ENCODE peak calls at places on chromosomes 2 and 18, in seven cellular contexts. One of them, this sample, is unnamed.

GRCh38 chr2:119218478-119219064 is 5.1 kb upstream of the STEAP3 start:
- DNase-seq in CD8-positive, alpha-beta memory T cell: no peak
- DNase-seq in NCI-H1105: peak
- DNase-seq in stimulated activated CD4-positive, alpha-beta T cell treated with anti-CD3 and anti-CD28 coated beads, TNF-alpha, amount 100 ng/mL, for 24 hours: no peak
- DNase-seq in activated CD8-positive, alpha-beta memory T cell treated with anti-CD3 and anti-CD28 coated beads for 24 hours: no peak
- DNase-seq in OCI-M1: peak
- DNase-seq in T-helper 2 cell: no peak
- DNase-seq in this sample: no peak

GRCh38 chr2:107235491-107236254 is 349.7 kb upstream of the ST6GAL2 start:
- DNase-seq in CD8-positive, alpha-beta memory T cell: no peak
- DNase-seq in NCI-H1105: no peak
- DNase-seq in stimulated activated CD4-positive, alpha-beta T cell treated with anti-CD3 and anti-CD28 coated beads, TNF-alpha, amount 100 ng/mL, for 24 hours: no peak
- DNase-seq in activated CD8-positive, alpha-beta memory T cell treated with anti-CD3 and anti-CD28 coated beads for 24 hours: no peak
- DNase-seq in OCI-M1: no peak
- DNase-seq in T-helper 2 cell: no peak
- DNase-seq in this sample: no peak

GRCh38 chr18:32669549-32670165 is 103.2 kb downstream of the KLHL14 start:
- DNase-seq in CD8-positive, alpha-beta memory T cell: no peak
- DNase-seq in NCI-H1105: no peak
- DNase-seq in stimulated activated CD4-positive, alpha-beta T cell treated with anti-CD3 and anti-CD28 coated beads, TNF-alpha, amount 100 ng/mL, for 24 hours: no peak
- DNase-seq in activated CD8-positive, alpha-beta memory T cell treated with anti-CD3 and anti-CD28 coated beads for 24 hours: no peak
- DNase-seq in OCI-M1: no peak
- DNase-seq in T-helper 2 cell: no peak
- DNase-seq in this sample: peak

GRCh38 chr18:24935008-24935407 is 417.0 kb downstream of the ZNF521 start:
- DNase-seq in CD8-positive, alpha-beta memory T cell: no peak
- DNase-seq in NCI-H1105: no peak
- DNase-seq in stimulated activated CD4-positive, alpha-beta T cell treated with anti-CD3 and anti-CD28 coated beads, TNF-alpha, amount 100 ng/mL, for 24 hours: no peak
- DNase-seq in activated CD8-positive, alpha-beta memory T cell treated with anti-CD3 and anti-CD28 coated beads for 24 hours: no peak
- DNase-seq in OCI-M1: no peak
- DNase-seq in T-helper 2 cell: no peak
- DNase-seq in this sample: no peak

GRCh38 chr2:40458271-40458794 is 6.4 kb upstream of the SLC8A1 start:
- DNase-seq in CD8-positive, alpha-beta memory T cell: no peak
- DNase-seq in NCI-H1105: peak
- DNase-seq in stimulated activated CD4-positive, alpha-beta T cell treated with anti-CD3 and anti-CD28 coated beads, TNF-alpha, amount 100 ng/mL, for 24 hours: no peak
- DNase-seq in activated CD8-positive, alpha-beta memory T cell treated with anti-CD3 and anti-CD28 coated beads for 24 hours: no peak
- DNase-seq in OCI-M1: peak
- DNase-seq in T-helper 2 cell: no peak
- DNase-seq in this sample: no peak

GRCh38 chr2:126915903-126916302 is 17.2 kb downstream of the TEX51 start:
- DNase-seq in CD8-positive, alpha-beta memory T cell: no peak
- DNase-seq in NCI-H1105: no peak
- DNase-seq in stimulated activated CD4-positive, alpha-beta T cell treated with anti-CD3 and anti-CD28 coated beads, TNF-alpha, amount 100 ng/mL, for 24 hours: no peak
- DNase-seq in activated CD8-positive, alpha-beta memory T cell treated with anti-CD3 and anti-CD28 coated beads for 24 hours: no peak
- DNase-seq in OCI-M1: no peak
- DNase-seq in T-helper 2 cell: no peak
- DNase-seq in this sample: no peak

GRCh38 chr18:32289480-32290075 is 99.7 kb downstream of the MEP1B start:
- DNase-seq in CD8-positive, alpha-beta memory T cell: no peak
- DNase-seq in NCI-H1105: peak
- DNase-seq in stimulated activated CD4-positive, alpha-beta T cell treated with anti-CD3 and anti-CD28 coated beads, TNF-alpha, amount 100 ng/mL, for 24 hours: peak
- DNase-seq in activated CD8-positive, alpha-beta memory T cell treated with anti-CD3 and anti-CD28 coated beads for 24 hours: no peak
- DNase-seq in OCI-M1: peak
- DNase-seq in T-helper 2 cell: peak
- DNase-seq in this sample: peak

GRCh38 chr2:82913566-82913965 is 1545.5 kb downstream of the SUCLG1 start:
- DNase-seq in CD8-positive, alpha-beta memory T cell: no peak
- DNase-seq in NCI-H1105: no peak
- DNase-seq in stimulated activated CD4-positive, alpha-beta T cell treated with anti-CD3 and anti-CD28 coated beads, TNF-alpha, amount 100 ng/mL, for 24 hours: no peak
- DNase-seq in activated CD8-positive, alpha-beta memory T cell treated with anti-CD3 and anti-CD28 coated beads for 24 hours: no peak
- DNase-seq in OCI-M1: no peak
- DNase-seq in T-helper 2 cell: no peak
- DNase-seq in this sample: no peak

GRCh38 chr18:35143615-35144596 is 96.9 kb upstream of the ZNF397 start:
- DNase-seq in CD8-positive, alpha-beta memory T cell: no peak
- DNase-seq in NCI-H1105: peak
- DNase-seq in stimulated activated CD4-positive, alpha-beta T cell treated with anti-CD3 and anti-CD28 coated beads, TNF-alpha, amount 100 ng/mL, for 24 hours: peak
- DNase-seq in activated CD8-positive, alpha-beta memory T cell treated with anti-CD3 and anti-CD28 coated beads for 24 hours: no peak
- DNase-seq in OCI-M1: peak
- DNase-seq in T-helper 2 cell: peak
- DNase-seq in this sample: peak